ENCODE peak calls at places on chromosomes 6 and 20, in seven cellular contexts. One of them, this sample, is unnamed. For H3K36me3, the result is how much of the 10 kb centered on the place peaks cover.

GRCh38 chr6:9002833-9003232 is 567.5 kb upstream of the SLC35B3 start:
- DNase-seq in cardiac muscle cell: no peak
- DNase-seq in uterus: no peak
- DNase-seq in CD8-positive, alpha-beta T cell: no peak
- DNase-seq in heart left ventricle: no peak
- DNase-seq in fibroblast of lung: no peak
- DNase-seq in HCT116: no peak
- DNase-seq in this sample: no peak

GRCh38 chr6:33976425-33977360 is 169.2 kb downstream of the GRM4 start:
- DNase-seq in CD8-positive, alpha-beta T cell: no peak
- DNase-seq in HCT116: no peak
- DNase-seq in heart left ventricle: no peak
- DNase-seq in fibroblast of lung: no peak
- DNase-seq in uterus: peak
- DNase-seq in cardiac muscle cell: no peak
- DNase-seq in this sample: no peak

GRCh38 chr6:149846321-149846720 is 17.8 kb downstream of the LRP11 start:
- DNase-seq in fibroblast of lung: peak
- DNase-seq in CD8-positive, alpha-beta T cell: no peak
- DNase-seq in heart left ventricle: no peak
- DNase-seq in cardiac muscle cell: no peak
- DNase-seq in uterus: peak
- DNase-seq in HCT116: no peak
- DNase-seq in this sample: peak

GRCh38 chr6:21666788-21667681 is 73.5 kb downstream of the SOX4 start:
- DNase-seq in fibroblast of lung: peak
- DNase-seq in cardiac muscle cell: no peak
- DNase-seq in CD8-positive, alpha-beta T cell: no peak
- DNase-seq in uterus: peak
- DNase-seq in HCT116: no peak
- DNase-seq in heart left ventricle: peak
- DNase-seq in this sample: peak

GRCh38 chr20:1769491-1769890 is 111.9 kb upstream of the SIRPG start:
- DNase-seq in HCT116: no peak
- DNase-seq in uterus: no peak
- DNase-seq in cardiac muscle cell: no peak
- DNase-seq in fibroblast of lung: no peak
- DNase-seq in CD8-positive, alpha-beta T cell: no peak
- DNase-seq in heart left ventricle: no peak
- DNase-seq in this sample: no peak

GRCh38 chr6:127737009-127737486 is 160.1 kb downstream of the C6orf58 start:
- DNase-seq in uterus: peak
- DNase-seq in heart left ventricle: peak
- DNase-seq in CD8-positive, alpha-beta T cell: peak
- DNase-seq in cardiac muscle cell: peak
- DNase-seq in fibroblast of lung: peak
- DNase-seq in HCT116: peak
- DNase-seq in this sample: no peak

GRCh38 chr20:22339091-22339881 is 245.1 kb downstream of the FOXA2 start:
- DNase-seq in HCT116: peak
- DNase-seq in CD8-positive, alpha-beta T cell: no peak
- DNase-seq in uterus: no peak
- DNase-seq in fibroblast of lung: peak
- DNase-seq in heart left ventricle: peak
- DNase-seq in cardiac muscle cell: peak
- DNase-seq in this sample: no peak

GRCh38 chr6:31736026-31736767 is at the start of gene CLIC1:
- DNase-seq in uterus: peak
- DNase-seq in HCT116: no peak
- DNase-seq in heart left ventricle: peak
- DNase-seq in fibroblast of lung: peak
- DNase-seq in CD8-positive, alpha-beta T cell: peak
- DNase-seq in cardiac muscle cell: peak
- DNase-seq in this sample: peak

GRCh38 chr6:1226208-1227099 is 85.4 kb upstream of the FOXQ1 start:
- DNase-seq in heart left ventricle: no peak
- DNase-seq in cardiac muscle cell: no peak
- DNase-seq in uterus: no peak
- DNase-seq in CD8-positive, alpha-beta T cell: no peak
- DNase-seq in HCT116: no peak
- DNase-seq in fibroblast of lung: no peak
- DNase-seq in this sample: no peak

GRCh38 chr20:2292711-2293110 is 3.1 kb upstream of the TGM3 start:
- DNase-seq in heart left ventricle: no peak
- DNase-seq in HCT116: no peak
- DNase-seq in cardiac muscle cell: no peak
- DNase-seq in CD8-positive, alpha-beta T cell: no peak
- DNase-seq in uterus: no peak
- DNase-seq in fibroblast of lung: no peak
- DNase-seq in this sample: peak

GRCh38 chr20:20603339-20603990 is 109.0 kb downstream of the RALGAPA2 start:
- DNase-seq in cardiac muscle cell: peak
- DNase-seq in fibroblast of lung: no peak
- DNase-seq in uterus: no peak
- DNase-seq in CD8-positive, alpha-beta T cell: peak
- DNase-seq in heart left ventricle: no peak
- DNase-seq in HCT116: no peak
- DNase-seq in this sample: no peak

GRCh38 chr6:38179300-38179699 is 359.8 kb downstream of the ZFAND3 start:
- DNase-seq in CD8-positive, alpha-beta T cell: no peak
- DNase-seq in fibroblast of lung: no peak
- DNase-seq in uterus: no peak
- DNase-seq in heart left ventricle: no peak
- DNase-seq in cardiac muscle cell: no peak
- DNase-seq in HCT116: no peak
- DNase-seq in this sample: no peak

GRCh38 chr6:18262812-18263560 is 1.3 kb downstream of the DEK start:
- DNase-seq in fibroblast of lung: no peak
- DNase-seq in CD8-positive, alpha-beta T cell: peak
- DNase-seq in heart left ventricle: no peak
- DNase-seq in uterus: no peak
- DNase-seq in HCT116: no peak
- DNase-seq in cardiac muscle cell: no peak
- DNase-seq in this sample: no peak

GRCh38 chr6:34115396-34116314 is 30.2 kb downstream of the GRM4 start:
- DNase-seq in heart left ventricle: no peak
- DNase-seq in CD8-positive, alpha-beta T cell: no peak
- DNase-seq in fibroblast of lung: peak
- DNase-seq in cardiac muscle cell: peak
- DNase-seq in uterus: no peak
- DNase-seq in HCT116: no peak
- DNase-seq in this sample: no peak

GRCh38 chr6:3603443-3604130 is 146.7 kb upstream of the SLC22A23 start:
- DNase-seq in CD8-positive, alpha-beta T cell: no peak
- DNase-seq in fibroblast of lung: no peak
- DNase-seq in cardiac muscle cell: peak
- DNase-seq in HCT116: no peak
- DNase-seq in uterus: no peak
- DNase-seq in heart left ventricle: no peak
- DNase-seq in this sample: no peak

GRCh38 chr6:17448165-17448564 is 54.8 kb downstream of the CAP2 start:
- DNase-seq in heart left ventricle: no peak
- DNase-seq in cardiac muscle cell: no peak
- DNase-seq in HCT116: no peak
- DNase-seq in uterus: no peak
- DNase-seq in CD8-positive, alpha-beta T cell: no peak
- DNase-seq in fibroblast of lung: no peak
- DNase-seq in this sample: no peak

GRCh38 chr6:160138839-160139419 is 17.3 kb downstream of the SLC22A1 start:
- DNase-seq in fibroblast of lung: no peak
- DNase-seq in cardiac muscle cell: no peak
- DNase-seq in CD8-positive, alpha-beta T cell: no peak
- DNase-seq in heart left ventricle: no peak
- DNase-seq in uterus: no peak
- DNase-seq in HCT116: no peak
- DNase-seq in this sample: no peak

GRCh38 chr20:3798405-3798768 is 2.3 kb downstream of the CDC25B start:
- DNase-seq in uterus: no peak
- DNase-seq in heart left ventricle: no peak
- DNase-seq in CD8-positive, alpha-beta T cell: no peak
- DNase-seq in fibroblast of lung: no peak
- DNase-seq in cardiac muscle cell: no peak
- DNase-seq in HCT116: no peak
- DNase-seq in this sample: no peak

GRCh38 chr6:31614075-31614619 is 887 bp upstream of the AIF1 start:
- DNase-seq in heart left ventricle: no peak
- DNase-seq in fibroblast of lung: no peak
- DNase-seq in uterus: no peak
- DNase-seq in HCT116: no peak
- DNase-seq in CD8-positive, alpha-beta T cell: no peak
- DNase-seq in cardiac muscle cell: no peak
- DNase-seq in this sample: no peak

GRCh38 chr6:122322824-122323223 is 76.6 kb upstream of the HSF2 start:
- DNase-seq in fibroblast of lung: peak
- DNase-seq in cardiac muscle cell: no peak
- DNase-seq in heart left ventricle: no peak
- DNase-seq in HCT116: no peak
- DNase-seq in uterus: no peak
- DNase-seq in CD8-positive, alpha-beta T cell: no peak
- DNase-seq in this sample: no peak

GRCh38 chr6:30646450-30647038 is 389 bp upstream of the C6orf136 start:
- DNase-seq in CD8-positive, alpha-beta T cell: peak
- DNase-seq in uterus: peak
- DNase-seq in fibroblast of lung: no peak
- DNase-seq in HCT116: no peak
- DNase-seq in cardiac muscle cell: peak
- DNase-seq in heart left ventricle: peak
- DNase-seq in this sample: peak

GRCh38 chr20:33328738-33329137 is 45.7 kb downstream of the BPIFB1 start:
- DNase-seq in heart left ventricle: no peak
- DNase-seq in cardiac muscle cell: no peak
- DNase-seq in HCT116: no peak
- DNase-seq in fibroblast of lung: no peak
- DNase-seq in CD8-positive, alpha-beta T cell: no peak
- DNase-seq in uterus: no peak
- DNase-seq in this sample: no peak

DNA sequence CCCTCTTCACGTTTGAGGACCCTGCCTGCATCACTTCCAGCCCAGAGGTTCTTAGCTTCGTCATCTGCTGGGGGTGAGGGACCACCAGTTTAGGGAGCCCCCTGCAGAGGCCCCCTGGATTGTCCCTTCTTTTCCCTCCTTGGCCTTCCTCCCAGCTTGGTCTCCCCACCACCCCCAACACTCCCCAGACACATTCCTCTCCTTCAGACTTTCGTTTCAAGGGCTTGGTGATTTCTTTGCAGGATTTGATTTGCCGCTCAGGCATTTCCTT is 141.3 kb downstream of the VEGFA start:
- DNase-seq in HCT116: no peak
- DNase-seq in cardiac muscle cell: no peak
- DNase-seq in heart left ventricle: no peak
- DNase-seq in uterus: no peak
- DNase-seq in fibroblast of lung: no peak
- DNase-seq in CD8-positive, alpha-beta T cell: no peak
- DNase-seq in this sample: no peak
- H3K27ac ChIP-seq in HCT116: no peak
- H3K27ac ChIP-seq in cardiac muscle cell: no peak
- H3K27ac ChIP-seq in heart left ventricle: no peak
- H3K27ac ChIP-seq in uterus: no peak
- H3K27ac ChIP-seq in fibroblast of lung: no peak
- H3K27ac ChIP-seq in CD8-positive, alpha-beta T cell: no peak
- H3K27ac ChIP-seq in this sample: no peak

DNA sequence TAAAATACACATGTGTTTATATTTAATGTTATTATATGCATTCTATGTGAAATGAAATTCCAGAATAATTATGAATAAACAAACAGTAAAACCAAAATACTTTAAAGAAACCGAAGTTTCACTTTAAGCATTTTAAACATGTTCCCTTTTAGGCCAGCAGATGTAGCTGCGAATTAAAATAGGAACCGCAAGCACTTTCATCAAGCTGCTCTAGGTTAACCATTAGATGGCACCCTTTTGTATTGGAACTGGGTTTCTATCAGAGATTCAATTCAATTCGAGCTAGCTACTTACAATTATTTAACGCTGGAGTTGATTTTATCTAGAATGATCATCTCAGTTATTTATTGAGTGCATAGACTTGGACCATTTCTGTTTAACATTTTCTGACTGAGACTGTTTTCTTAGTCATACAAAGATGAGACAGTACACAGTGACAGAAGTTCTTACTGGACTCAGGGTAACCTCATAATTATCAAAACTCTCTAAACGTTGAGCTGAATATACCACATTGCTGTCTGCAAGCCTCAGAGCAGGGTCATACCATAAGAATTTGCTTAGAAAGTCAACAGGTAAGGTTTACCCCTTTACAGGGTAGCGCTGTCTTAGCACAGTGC is 8.5 kb downstream of the TMEM242 start:
- DNase-seq in fibroblast of lung: peak
- DNase-seq in uterus: no peak
- DNase-seq in cardiac muscle cell: peak
- DNase-seq in CD8-positive, alpha-beta T cell: no peak
- DNase-seq in HCT116: peak
- DNase-seq in heart left ventricle: no peak
- DNase-seq in this sample: no peak
- TF ChIP-seq CTCF in fibroblast of lung: peak
- TF ChIP-seq CTCF in uterus: peak
- TF ChIP-seq CTCF in cardiac muscle cell: peak
- TF ChIP-seq CTCF in CD8-positive, alpha-beta T cell: peak
- TF ChIP-seq CTCF in HCT116: peak
- TF ChIP-seq CTCF in heart left ventricle: peak
- TF ChIP-seq CTCF in this sample: peak

GRCh38 chr6:87209812-87210211 is 54.4 kb downstream of the ZNF292 start:
- DNase-seq in heart left ventricle: no peak
- DNase-seq in HCT116: no peak
- DNase-seq in CD8-positive, alpha-beta T cell: no peak
- DNase-seq in uterus: no peak
- DNase-seq in cardiac muscle cell: no peak
- DNase-seq in fibroblast of lung: no peak
- DNase-seq in this sample: no peak

GRCh38 chr6:87212596-87212995 is 57.2 kb downstream of the ZNF292 start:
- DNase-seq in CD8-positive, alpha-beta T cell: no peak
- DNase-seq in HCT116: no peak
- DNase-seq in fibroblast of lung: no peak
- DNase-seq in heart left ventricle: no peak
- DNase-seq in cardiac muscle cell: no peak
- DNase-seq in uterus: no peak
- DNase-seq in this sample: no peak

GRCh38 chr6:87213364-87213763 is 58.0 kb downstream of the ZNF292 start:
- DNase-seq in cardiac muscle cell: no peak
- DNase-seq in fibroblast of lung: no peak
- DNase-seq in CD8-positive, alpha-beta T cell: no peak
- DNase-seq in uterus: no peak
- DNase-seq in heart left ventricle: no peak
- DNase-seq in HCT116: peak
- DNase-seq in this sample: no peak

GRCh38 chr6:87210979-87211378 is 55.6 kb downstream of the ZNF292 start:
- DNase-seq in heart left ventricle: no peak
- DNase-seq in CD8-positive, alpha-beta T cell: no peak
- DNase-seq in uterus: no peak
- DNase-seq in fibroblast of lung: no peak
- DNase-seq in HCT116: no peak
- DNase-seq in cardiac muscle cell: no peak
- DNase-seq in this sample: no peak

GRCh38 chr6:87214831-87215230 is 59.5 kb downstream of the ZNF292 start:
- DNase-seq in uterus: no peak
- DNase-seq in HCT116: no peak
- DNase-seq in cardiac muscle cell: no peak
- DNase-seq in CD8-positive, alpha-beta T cell: no peak
- DNase-seq in fibroblast of lung: no peak
- DNase-seq in heart left ventricle: no peak
- DNase-seq in this sample: no peak
- H3K36me3 ChIP-seq in uterus: under half
- H3K36me3 ChIP-seq in HCT116: under half
- H3K36me3 ChIP-seq in cardiac muscle cell: under half
- H3K36me3 ChIP-seq in CD8-positive, alpha-beta T cell: under half
- H3K36me3 ChIP-seq in fibroblast of lung: under half
- H3K36me3 ChIP-seq in heart left ventricle: under half
- H3K36me3 ChIP-seq in this sample: under half

GRCh38 chr20:24838551-24839530 is 110.2 kb upstream of the CST7 start:
- DNase-seq in heart left ventricle: no peak
- DNase-seq in uterus: no peak
- DNase-seq in HCT116: no peak
- DNase-seq in cardiac muscle cell: no peak
- DNase-seq in fibroblast of lung: peak
- DNase-seq in CD8-positive, alpha-beta T cell: no peak
- DNase-seq in this sample: no peak
- H3K27ac ChIP-seq in heart left ventricle: no peak
- H3K27ac ChIP-seq in uterus: no peak
- H3K27ac ChIP-seq in HCT116: no peak
- H3K27ac ChIP-seq in cardiac muscle cell: no peak
- H3K27ac ChIP-seq in fibroblast of lung: no peak
- H3K27ac ChIP-seq in CD8-positive, alpha-beta T cell: no peak
- H3K27ac ChIP-seq in this sample: no peak

This sample was measured in psoas muscle.